ENCODE peak calls at places on chromosome 21, in six cellular contexts. Y is mucosa of gallbladder; C is AML-193; P is tibial artery; K is mesothelial cell of epicardium; R is CD8-positive, alpha-beta T cell. Z is an unnamed sample.

GRCh38 chr21:45877821-45878469 is 103.6 kb upstream of the COL6A1 start:
- DNase-seq in Y (no peak), C (no peak), P (no peak), K (no peak), R (no peak), Z (no peak)

GRCh38 chr21:34580181-34580700 is 34.7 kb downstream of the RCAN1 start:
- DNase-seq in Y (no peak), C (no peak), P (no peak), K (peak), R (no peak), Z (no peak)

GRCh38 chr21:32726742-32727477 is 903 bp downstream of the SYNJ1 start:
- DNase-seq in Y (no peak), C (peak), P (peak), K (peak), R (peak), Z (peak)

GRCh38 chr21:37886726-37887309 is 29.4 kb downstream of the KCNJ6 start:
- DNase-seq in Y (no peak), C (no peak), P (no peak), K (no peak), R (no peak), Z (no peak)

GRCh38 chr21:43307677-43308070 is 119.3 kb downstream of the SIK1 start:
- DNase-seq in Y (no peak), C (no peak), P (no peak), K (no peak), R (no peak), Z (no peak)

GRCh38 chr21:34791776-34792503 is 123.1 kb downstream of the CLIC6 start:
- DNase-seq in Y (peak), C (no peak), P (no peak), K (no peak), R (no peak), Z (no peak)

GRCh38 chr21:34544032-34544496 is 32.1 kb upstream of the KCNE1 start:
- DNase-seq in Y (peak), C (peak), P (peak), K (no peak), R (no peak), Z (no peak)

GRCh38 chr21:36628096-36628495 is 70.8 kb upstream of the SIM2 start:
- DNase-seq in Y (no peak), C (no peak), P (no peak), K (no peak), R (no peak), Z (no peak)

GRCh38 chr21:46004168-46004861 is 22.7 kb downstream of the COL6A1 start:
- DNase-seq in Y (no peak), C (no peak), P (no peak), K (peak), R (peak), Z (no peak)

GRCh38 chr21:41520560-41521442 is 12.8 kb upstream of the TMPRSS2 start:
- DNase-seq in Y (no peak), C (no peak), P (no peak), K (no peak), R (no peak), Z (no peak)

GRCh38 chr21:46603228-46603627 is 1.7 kb downstream of the S100B start:
- DNase-seq in Y (no peak), C (no peak), P (no peak), K (no peak), R (no peak), Z (no peak)

GRCh38 chr21:36916718-36917117 is 49.8 kb downstream of the HLCS start:
- DNase-seq in Y (no peak), C (no peak), P (no peak), K (no peak), R (no peak), Z (no peak)

GRCh38 chr21:38938343-38938742 is 132.6 kb downstream of the ETS2 start:
- DNase-seq in Y (no peak), C (no peak), P (no peak), K (no peak), R (no peak), Z (peak)

GRCh38 chr21:30769724-30770431 is 14.7 kb upstream of the KRTAP21-1 start:
- DNase-seq in Y (no peak), C (no peak), P (no peak), K (no peak), R (no peak), Z (no peak)

GRCh38 chr21:36029309-36029708 is 31.0 kb downstream of the SETD4 start:
- DNase-seq in Y (no peak), C (no peak), P (no peak), K (no peak), R (no peak), Z (no peak)